ENCODE peak calls at places on chromosomes 12 and 14, in four cellular contexts. L, R, P and O are unnamed samples.

GRCh38 chr12:121769831-121770301 is 23.6 kb downstream of the RHOF start:
- DNase-seq in R (no peak), P (no peak), L (no peak), O (no peak)

GRCh38 chr12:27554421-27555186 is 30.6 kb downstream of the PPFIBP1 start:
- DNase-seq in L (peak; percentile 47), P (no peak), R (no peak), O (peak; percentile 81)

GRCh38 chr14:100651999-100652508 is 64.8 kb upstream of the BEGAIN start:
- DNase-seq in L (no peak), P (no peak), R (no peak), O (peak; percentile 69)

GRCh38 chr14:72546359-72547035 is 347.4 kb downstream of the DPF3 start:
- DNase-seq in P (no peak), R (no peak), L (no peak), O (no peak)

GRCh38 chr14:37329189-37330001 is 131.7 kb downstream of the MIPOL1 start:
- DNase-seq in P (no peak), R (no peak), L (no peak), O (no peak)

GRCh38 chr14:64756712-64757111 is 52.5 kb downstream of the PLEKHG3 start:
- DNase-seq in L (no peak), P (peak; percentile 9), R (no peak), O (no peak)

GRCh38 chr14:71415404-71415690 is 508.1 kb downstream of the PCNX1 start:
- DNase-seq in R (no peak), L (peak; percentile 37), P (no peak), O (peak; percentile 70)

GRCh38 chr12:94134226-94134795 is 14.1 kb upstream of the PLXNC1 start:
- DNase-seq in P (no peak), L (peak; percentile 77), R (no peak), O (peak; percentile 41)

GRCh38 chr12:3532931-3533702 is 42.1 kb downstream of the PRMT8 start:
- DNase-seq in R (no peak), P (no peak), L (no peak), O (no peak)

GRCh38 chr12:95694148-95694547 is 96.4 kb downstream of the NTN4 start:
- DNase-seq in R (no peak), L (no peak), P (no peak), O (no peak)

GRCh38 chr14:46651526-46652144 is at the start of gene RPL10L:
- DNase-seq in L (no peak), P (no peak), R (no peak), O (no peak)

GRCh38 chr14:65168840-65169239 is 66.5 kb upstream of the MAX start:
- DNase-seq in R (no peak), L (no peak), P (no peak), O (no peak)

GRCh38 chr12:32049956-32050355 is 56.7 kb upstream of the BICD1 start:
- DNase-seq in P (no peak), R (no peak), L (no peak), O (no peak)

GRCh38 chr12:108967869-108968540 is 52.9 kb downstream of the SVOP start:
- DNase-seq in L (no peak), P (no peak), R (no peak), O (no peak)

GRCh38 chr14:96121660-96122395 is 82.7 kb downstream of the C14orf132 start:
- DNase-seq in P (no peak), L (peak; percentile 46), R (no peak), O (peak; percentile 82)

GRCh38 chr14:76113691-76114090 is 38.0 kb upstream of the GPATCH2L start:
- DNase-seq in L (no peak), P (no peak), R (no peak), O (no peak)

GRCh38 chr12:4825139-4825858 is 84.4 kb upstream of the KCNA1 start:
- DNase-seq in L (no peak), P (no peak), R (no peak), O (peak; percentile 67)

GRCh38 chr14:36173161-36173560 is 3.4 kb downstream of the PTCSC3 start:
- DNase-seq in R (no peak), L (no peak), P (no peak), O (peak; percentile 5)

GRCh38 chr12:58774731-58775130 is 145.6 kb downstream of the LRIG3 start:
- DNase-seq in P (no peak), L (no peak), R (no peak), O (no peak)